ENCODE peak calls at places on chromosomes 3 and 15, in four cellular contexts. R is PC-9, C is right lobe of liver, Q is HCT116. P is an unnamed sample.

GRCh38 chr15:31243895-31244294 is 82.7 kb upstream of the KLF13 start:
- DNase-seq in Q (no peak), C (no peak), R (no peak), P (no peak)

GRCh38 chr3:157531301-157531660 is 28.1 kb upstream of the VEPH1 start:
- DNase-seq in Q (no peak), C (no peak), R (no peak), P (no peak)

GRCh38 chr3:17645074-17645698 is 97.2 kb downstream of the TBC1D5 start:
- DNase-seq in C (no peak), Q (peak; percentile 43), R (peak; percentile 6), P (no peak)

GRCh38 chr15:100627789-100628395 is 25.5 kb downstream of the ASB7 start:
- DNase-seq in Q (peak; percentile 69), C (no peak), R (peak; percentile 59), P (no peak)

GRCh38 chr15:101086394-101087171 is 165.3 kb downstream of the CHSY1 start:
- DNase-seq in Q (no peak), C (no peak), R (no peak), P (peak; percentile 71)

GRCh38 chr3:38382506-38383080 is 36.0 kb downstream of the XYLB start:
- DNase-seq in C (no peak), R (no peak), Q (no peak), P (no peak)

GRCh38 chr15:51093865-51094605 is 671 bp downstream of the TNFAIP8L3 start:
- DNase-seq in R (no peak), C (peak; percentile 61), Q (no peak), P (peak; percentile 75)

GRCh38 chr3:194065119-194065392 is 70.9 kb upstream of the HES1 start:
- DNase-seq in Q (no peak), R (no peak), C (no peak), P (no peak)

GRCh38 chr15:62648954-62649353 is 393.6 kb upstream of the TPM1 start:
- DNase-seq in C (no peak), R (no peak), Q (peak; percentile 18), P (no peak)

DNA sequence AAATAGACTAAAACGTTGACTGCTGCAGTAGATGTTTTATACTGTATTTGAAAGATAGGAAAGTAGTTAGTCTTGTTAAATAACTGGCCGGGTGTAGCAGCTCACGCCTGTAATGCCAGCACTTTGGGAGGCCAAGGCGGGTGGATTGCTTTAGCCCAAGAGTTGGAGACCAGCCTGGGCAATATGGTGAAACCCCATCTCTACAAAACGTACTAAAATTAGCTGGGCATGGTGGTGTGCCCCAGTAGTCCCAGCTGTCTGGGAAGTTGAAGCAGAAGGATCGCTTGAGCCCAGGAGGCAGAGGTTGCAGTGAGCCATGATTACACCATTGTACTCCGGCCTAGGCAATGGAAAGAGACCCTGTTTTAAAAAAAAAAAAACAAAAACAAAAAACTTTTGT is 60.5 kb upstream of the ULK4 start:
- DNase-seq in C (no peak), Q (no peak), R (no peak), P (no peak)
- H3K4me1 ChIP-seq in C (peaks cover 4% of the 10 kb centered on the region), Q (peaks cover 50% of the 10 kb centered on the region), R (peaks cover 44% of the 10 kb centered on the region), P (peaks cover 50% of the 10 kb centered on the region)

GRCh38 chr15:81151389-81151788 is 17.3 kb downstream of the CFAP161 start:
- DNase-seq in Q (no peak), R (no peak), C (no peak), P (no peak)

GRCh38 chr15:81155375-81156218 is 21.5 kb downstream of the CFAP161 start:
- DNase-seq in C (no peak), Q (peak; percentile 45), R (no peak), P (no peak)

GRCh38 chr15:81156324-81156723 is 22.3 kb downstream of the CFAP161 start:
- DNase-seq in C (no peak), R (no peak), Q (no peak), P (no peak)

GRCh38 chr15:81152799-81153198 is 18.7 kb downstream of the CFAP161 start:
- DNase-seq in Q (no peak), C (no peak), R (no peak), P (no peak)

GRCh38 chr15:81152339-81152738 is 18.3 kb downstream of the CFAP161 start:
- DNase-seq in R (no peak), Q (no peak), C (no peak), P (no peak)
- TF ChIP-seq CTCF in R (no peak), Q (peak; percentile 35), C (no peak), P (no peak)

GRCh38 chr3:146542179-146542578 is 2.2 kb downstream of the PLSCR1 start:
- DNase-seq in R (no peak), Q (no peak), C (no peak), P (no peak)
- H3K4me3 ChIP-seq in R (no peak overlapping the region), Q (no peak overlapping the region), C (peak overlapping the region; percentile 58), P (no peak overlapping the region)

DNA sequence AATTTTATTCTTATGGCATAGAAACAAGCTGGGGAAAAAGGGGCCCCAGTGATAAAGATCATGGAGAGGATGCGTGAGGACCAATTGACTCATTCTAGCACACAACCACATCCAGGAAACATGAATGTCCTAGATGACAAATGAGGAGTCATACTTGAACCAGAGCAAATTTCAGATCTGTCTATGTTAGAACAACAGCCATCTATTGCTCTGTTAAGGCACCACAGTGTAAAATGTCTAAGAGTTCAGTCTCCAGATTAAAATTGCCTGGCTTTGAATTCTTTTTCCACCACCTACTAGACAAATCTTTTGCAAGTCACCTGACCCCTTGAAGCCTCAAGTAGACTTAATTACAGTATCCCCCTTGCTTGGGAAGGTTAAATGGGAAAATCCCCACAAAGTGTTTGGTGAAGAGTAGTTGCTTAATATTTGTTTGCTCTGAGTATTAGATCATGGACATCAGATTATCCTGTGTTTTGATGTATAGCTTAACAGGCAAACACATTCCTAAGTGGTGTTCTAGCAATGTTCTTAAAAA is 258.7 kb upstream of the TGFBR2 start:
- DNase-seq in Q (no peak), C (no peak), R (no peak), P (no peak)
- H3K4me1 ChIP-seq in Q (peaks cover 9% of the 10 kb centered on the region), C (no peaks in the 10 kb centered on the region), R (peaks cover 18% of the 10 kb centered on the region), P (peaks cover 11% of the 10 kb centered on the region)

GRCh38 chr3:113128386-113129015 is 82.9 kb upstream of the BOC start:
- DNase-seq in Q (no peak), C (no peak), R (no peak), P (no peak)

GRCh38 chr3:113136071-113136470 is 75.3 kb upstream of the BOC start:
- DNase-seq in Q (peak; percentile 16), C (no peak), R (no peak), P (no peak)

GRCh38 chr3:113129168-113129567 is 82.2 kb upstream of the BOC start:
- DNase-seq in R (no peak), C (no peak), Q (no peak), P (no peak)

GRCh38 chr3:113136529-113136928 is 74.8 kb upstream of the BOC start:
- DNase-seq in R (no peak), C (no peak), Q (no peak), P (no peak)

GRCh38 chr3:113132571-113132996 is 78.8 kb upstream of the BOC start:
- DNase-seq in R (no peak), C (no peak), Q (no peak), P (no peak)
- TF ChIP-seq CTCF in R (no peak), C (no peak), Q (no peak), P (no peak)